ENCODE peak calls at places on chromosomes 11 and 22, in five cellular contexts. F is astrocyte of the spinal cord, D is fibroblast of lung, Q is PC-3, N is Caco-2. L is an unnamed sample.

GRCh38 chr11:35927730-35928129 is 16.1 kb upstream of the LDLRAD3 start:
- DNase-seq in N (peak; percentile 70), D (peak; percentile 63), Q (peak; percentile 97), F (no peak), L (peak; percentile 97)

GRCh38 chr11:65867284-65868071 is 5.1 kb downstream of the EFEMP2 start:
- DNase-seq in N (no peak), F (no peak), Q (no peak), D (no peak), L (no peak)

GRCh38 chr11:40203606-40204005 is 1255.8 kb downstream of the LRRC4C start:
- DNase-seq in Q (no peak), N (no peak), F (no peak), D (no peak), L (no peak)

GRCh38 chr11:83092488-83093384 is 21.0 kb upstream of the RAB30 start:
- DNase-seq in F (peak; percentile 32), N (peak; percentile 95), D (peak; percentile 27), Q (peak; percentile 96), L (peak; percentile 67)

GRCh38 chr11:10695821-10696220 is 2.3 kb upstream of the IRAG1 start:
- DNase-seq in D (no peak), Q (no peak), F (no peak), N (no peak), L (no peak)

GRCh38 chr22:40668611-40669390 is 10.5 kb upstream of the MCHR1 start:
- DNase-seq in D (peak; percentile 90), Q (peak; percentile 55), F (peak; percentile 64), N (no peak), L (peak; percentile 89)

GRCh38 chr11:125062931-125063428 is at the start of gene SLC37A2:
- DNase-seq in D (peak; percentile 61), Q (peak; percentile 73), F (peak; percentile 56), N (peak; percentile 89), L (peak; percentile 64)

GRCh38 chr11:26331911-26332571 is at the start of gene ANO3:
- DNase-seq in D (peak; percentile 84), F (peak; percentile 91), Q (peak; percentile 63), N (peak; percentile 92), L (peak; percentile 23)

GRCh38 chr11:89182773-89183172 is 5.1 kb downstream of the TYR start:
- DNase-seq in N (no peak), F (peak; percentile 12), Q (no peak), D (peak; percentile 54), L (no peak)

GRCh38 chr22:47284822-47285221 is 522.4 kb downstream of the TBC1D22A start:
- DNase-seq in F (no peak), N (no peak), D (no peak), Q (no peak), L (no peak)

GRCh38 chr22:18001040-18001893 is 23.1 kb downstream of the MICAL3 start:
- DNase-seq in N (peak; percentile 91), Q (peak; percentile 93), D (peak; percentile 98), F (peak; percentile 99), L (peak; percentile 90)

GRCh38 chr11:2820976-2821375 is 64.6 kb downstream of the CDKN1C start:
- DNase-seq in D (no peak), N (no peak), Q (no peak), F (no peak), L (no peak)

GRCh38 chr11:79013509-79013908 is 427.3 kb downstream of the TENM4 start:
- DNase-seq in D (peak; percentile 30), Q (peak; percentile 18), F (no peak), N (no peak), L (peak; percentile 57)

GRCh38 chr22:35552186-35552842 is 11.7 kb downstream of the RASD2 start:
- DNase-seq in N (peak; percentile 59), Q (peak; percentile 9), D (no peak), F (peak; percentile 55), L (no peak)

GRCh38 chr22:35837328-35837727 is 119.7 kb downstream of the APOL5 start:
- DNase-seq in D (no peak), F (no peak), Q (no peak), N (no peak), L (no peak)

GRCh38 chr11:9535189-9535781 is 38.2 kb upstream of the WEE1 start:
- DNase-seq in N (peak; percentile 76), F (no peak), Q (peak; percentile 71), D (peak; percentile 13), L (peak; percentile 67)

GRCh38 chr11:110376711-110377324 is 52.9 kb upstream of the FDX1 start:
- DNase-seq in N (peak; percentile 88), D (peak; percentile 86), F (peak; percentile 90), Q (peak; percentile 91), L (peak; percentile 85)

GRCh38 chr11:35723493-35724284 is 61.1 kb downstream of the TRIM44 start:
- DNase-seq in D (peak; percentile 3), N (no peak), F (peak; percentile 15), Q (peak; percentile 52), L (peak; percentile 66)

GRCh38 chr22:47450876-47451475 is 688.5 kb downstream of the TBC1D22A start:
- DNase-seq in F (no peak), Q (no peak), D (no peak), N (no peak), L (no peak)

GRCh38 chr11:44058275-44058674 is 7.8 kb upstream of the ACCS start:
- DNase-seq in Q (no peak), D (no peak), N (no peak), F (no peak), L (no peak)

GRCh38 chr11:44178381-44178780 is 82.9 kb downstream of the EXT2 start:
- DNase-seq in N (no peak), Q (no peak), D (peak; percentile 49), F (peak; percentile 35), L (no peak)

GRCh38 chr11:126628790-126629621 is 273.5 kb downstream of the ST3GAL4 start:
- DNase-seq in Q (no peak), F (no peak), N (no peak), D (peak; percentile 29), L (no peak)

GRCh38 chr22:40908895-40909294 is 42.3 kb upstream of the RBX1 start:
- DNase-seq in F (no peak), D (no peak), Q (no peak), N (no peak), L (no peak)

GRCh38 chr11:43923327-43924111 is 18.9 kb upstream of the C11orf96 start:
- DNase-seq in D (peak; percentile 68), Q (peak; percentile 40), N (peak; percentile 44), F (peak; percentile 66), L (peak; percentile 80)

DNA sequence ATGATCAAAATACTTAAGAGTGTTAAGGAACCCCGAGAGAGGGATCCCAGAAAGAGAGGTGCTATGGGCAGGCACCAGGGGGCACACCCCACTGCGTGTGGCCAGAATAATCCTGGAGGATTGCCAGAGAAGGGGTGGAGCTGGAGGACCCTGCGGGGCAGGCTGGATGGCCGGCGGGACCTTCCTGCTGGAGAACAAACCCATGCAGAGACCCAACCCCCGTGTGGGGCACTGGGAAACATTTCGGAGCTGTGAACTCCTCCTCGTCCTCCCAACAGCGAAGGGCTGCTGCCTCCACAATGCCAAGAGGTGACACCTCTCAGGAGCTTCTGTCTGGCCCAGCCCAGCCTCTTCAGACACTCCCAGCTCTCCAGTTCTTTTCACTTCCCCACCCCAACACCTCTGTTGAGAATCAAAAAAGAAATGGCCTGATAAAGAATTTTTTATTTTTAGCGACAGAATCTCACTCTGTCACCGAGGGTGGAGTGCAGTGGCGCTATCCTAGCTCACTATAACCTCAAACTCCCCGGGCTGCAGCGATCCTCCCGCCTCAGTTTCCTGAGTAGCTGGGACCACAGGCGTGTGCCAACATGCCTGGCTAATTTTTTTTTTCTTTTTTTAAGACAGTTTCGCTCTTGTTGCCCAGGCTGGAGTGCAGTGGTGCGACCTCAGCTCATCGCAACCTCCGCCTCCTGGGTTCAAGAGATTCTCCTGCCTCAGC is 25.6 kb downstream of the RHOD start:
- DNase-seq in N (no peak), Q (no peak), F (no peak), D (no peak), L (no peak)
- H3K4me3 ChIP-seq in N (no peak overlapping the region), Q (no peak overlapping the region), F (no peak overlapping the region), D (no peak overlapping the region), L (peak overlapping the region; percentile 6)

DNA sequence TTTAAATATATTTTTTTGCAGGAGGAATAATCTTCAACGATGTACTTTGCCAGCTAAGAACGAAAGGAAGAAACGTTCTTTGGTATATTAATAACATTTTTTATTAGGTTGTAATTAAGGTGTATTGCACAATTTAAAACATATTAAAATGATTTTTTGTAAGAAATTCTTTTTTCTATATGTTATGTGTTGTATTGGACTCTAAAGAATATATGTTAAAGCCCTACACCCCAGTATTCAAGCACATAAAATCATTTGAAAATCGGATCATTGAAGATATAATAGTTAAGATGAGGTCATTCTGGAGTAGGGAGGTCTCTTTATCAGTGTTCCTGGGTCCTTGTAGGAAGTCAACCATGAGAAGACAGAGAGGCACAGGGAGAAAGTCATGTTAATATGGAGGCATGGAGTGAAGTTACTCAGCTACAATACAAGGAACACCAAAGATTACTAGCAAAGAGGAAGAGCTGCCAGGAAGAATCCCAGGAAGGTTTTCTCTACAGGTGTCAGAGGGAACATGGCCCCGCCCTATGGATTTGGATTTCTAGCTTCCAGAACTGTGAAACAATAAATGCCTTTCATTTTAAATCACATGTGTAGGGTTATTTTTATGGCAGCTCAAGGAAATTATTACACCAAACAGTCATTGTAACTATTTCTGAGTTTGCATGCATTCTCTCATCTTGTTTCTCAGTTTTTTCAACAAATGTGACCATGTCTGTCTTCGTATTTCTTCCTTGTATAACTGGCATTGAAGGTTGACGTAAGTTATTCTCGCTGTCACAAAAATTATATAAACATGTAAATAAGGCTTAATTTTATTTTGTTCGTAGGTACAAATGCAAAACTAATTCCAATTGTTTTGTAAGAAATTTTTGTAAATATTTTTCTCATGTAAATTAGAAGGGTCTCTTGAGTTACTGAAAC is 75.4 kb upstream of the VPREB1 start:
- DNase-seq in F (no peak), N (no peak), Q (no peak), D (no peak), L (no peak)
- H3K4me3 ChIP-seq in F (no peak overlapping the region), N (no peak overlapping the region), Q (no peak overlapping the region), D (no peak overlapping the region), L (no peak overlapping the region)

GRCh38 chr11:134258577-134258976 is 5.2 kb downstream of the ACAD8 start:
- DNase-seq in Q (no peak), F (no peak), N (no peak), D (no peak), L (no peak)

GRCh38 chr11:134253189-134253993 is at the start of the genes ACAD8 and THYN1:
- DNase-seq in N (peak; percentile 99), F (peak; percentile 97), D (peak; percentile 94), Q (peak; percentile 98), L (peak; percentile 90)

GRCh38 chr11:134254433-134254832 is 1.1 kb downstream of the ACAD8 start:
- DNase-seq in D (no peak), F (no peak), N (no peak), Q (no peak), L (no peak)

GRCh38 chr11:134260503-134260902 is 7.1 kb downstream of the ACAD8 start:
- DNase-seq in D (no peak), Q (no peak), F (no peak), N (no peak), L (no peak)

DNA sequence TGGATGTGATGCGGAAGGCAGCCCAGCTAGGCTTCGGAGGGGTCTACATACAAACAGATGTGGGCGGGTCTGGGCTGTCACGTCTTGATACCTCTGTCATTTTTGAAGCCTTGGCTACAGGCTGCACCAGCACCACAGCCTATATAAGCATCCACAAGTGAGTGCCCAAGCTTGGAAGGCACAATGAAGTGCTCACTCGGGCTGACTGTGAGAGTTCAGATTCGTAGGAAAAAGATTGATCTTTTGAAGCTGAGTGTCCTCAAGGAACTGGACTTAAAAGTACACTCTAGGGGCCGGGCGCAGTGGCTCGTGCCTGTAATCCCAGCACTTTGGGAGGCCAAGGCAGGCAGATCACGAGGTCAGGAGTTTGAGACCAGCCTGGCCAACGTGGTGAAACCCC is 3.7 kb downstream of the ACAD8 start:
- DNase-seq in F (no peak), D (no peak), Q (no peak), N (no peak), L (no peak)
- H3K4me3 ChIP-seq in F (no peak overlapping the region), D (no peak overlapping the region), Q (no peak overlapping the region), N (no peak overlapping the region), L (no peak overlapping the region)

GRCh38 chr11:103536335-103536722 is 427.1 kb downstream of the DYNC2H1 start:
- DNase-seq in D (no peak), F (no peak), N (no peak), Q (no peak), L (no peak)
- H3K4me3 ChIP-seq in D (no peak overlapping the region), F (no peak overlapping the region), N (no peak overlapping the region), Q (no peak overlapping the region), L (no peak overlapping the region)